ENCODE peak calls at places on chromosome 21, in nine cellular contexts. One of them, this sample, is unnamed.

GRCh38 chr21:43303240-43304178 is 123.4 kb downstream of the SIK1 start:
- DNase-seq in RPMI8226: no peak
- DNase-seq in anterior cingulate cortex: no peak
- DNase-seq in GM20000: no peak
- DNase-seq in stimulated activated CD8-positive, alpha-beta memory T cell treated with anti-CD3 and anti-CD28 coated beads, Interleukin-12 subunit alpha, Interleukin-12 subunit beta, amount 100 ng/mL, for 4 hours: no peak
- DNase-seq in neural crest cell: no peak
- DNase-seq in HT1080: no peak
- DNase-seq in brain microvascular endothelial cell: no peak
- DNase-seq in EL: no peak
- DNase-seq in this sample: no peak

GRCh38 chr21:31136891-31137290 is 98.6 kb upstream of the KRTAP19-8 start:
- DNase-seq in RPMI8226: peak; percentile 60
- DNase-seq in anterior cingulate cortex: no peak
- DNase-seq in GM20000: peak; percentile 19
- DNase-seq in stimulated activated CD8-positive, alpha-beta memory T cell treated with anti-CD3 and anti-CD28 coated beads, Interleukin-12 subunit alpha, Interleukin-12 subunit beta, amount 100 ng/mL, for 4 hours: no peak
- DNase-seq in neural crest cell: no peak
- DNase-seq in HT1080: no peak
- DNase-seq in brain microvascular endothelial cell: peak; percentile 83
- DNase-seq in EL: no peak
- DNase-seq in this sample: no peak

GRCh38 chr21:46183910-46184624 is at the start of gene SPATC1L:
- DNase-seq in RPMI8226: peak; percentile 49
- DNase-seq in anterior cingulate cortex: no peak
- DNase-seq in GM20000: peak; percentile 90
- DNase-seq in stimulated activated CD8-positive, alpha-beta memory T cell treated with anti-CD3 and anti-CD28 coated beads, Interleukin-12 subunit alpha, Interleukin-12 subunit beta, amount 100 ng/mL, for 4 hours: peak; percentile 28
- DNase-seq in neural crest cell: peak; percentile 51
- DNase-seq in HT1080: peak; percentile 43
- DNase-seq in brain microvascular endothelial cell: peak; percentile 61
- DNase-seq in EL: peak; percentile 58
- DNase-seq in this sample: peak; percentile 48

GRCh38 chr21:26845066-26845749 is at the start of gene ADAMTS1:
- DNase-seq in RPMI8226: peak; percentile 42
- DNase-seq in anterior cingulate cortex: peak; percentile 96
- DNase-seq in GM20000: no peak
- DNase-seq in stimulated activated CD8-positive, alpha-beta memory T cell treated with anti-CD3 and anti-CD28 coated beads, Interleukin-12 subunit alpha, Interleukin-12 subunit beta, amount 100 ng/mL, for 4 hours: no peak
- DNase-seq in neural crest cell: peak; percentile 94
- DNase-seq in HT1080: no peak
- DNase-seq in brain microvascular endothelial cell: peak; percentile 75
- DNase-seq in EL: peak; percentile 94
- DNase-seq in this sample: no peak

GRCh38 chr21:35408401-35408800 is 359.3 kb upstream of the RUNX1 start:
- DNase-seq in RPMI8226: no peak
- DNase-seq in anterior cingulate cortex: no peak
- DNase-seq in GM20000: no peak
- DNase-seq in stimulated activated CD8-positive, alpha-beta memory T cell treated with anti-CD3 and anti-CD28 coated beads, Interleukin-12 subunit alpha, Interleukin-12 subunit beta, amount 100 ng/mL, for 4 hours: no peak
- DNase-seq in neural crest cell: no peak
- DNase-seq in HT1080: peak; percentile 34
- DNase-seq in brain microvascular endothelial cell: no peak
- DNase-seq in EL: peak; percentile 57
- DNase-seq in this sample: no peak

GRCh38 chr21:44376606-44377005 is 23.2 kb downstream of the TRPM2 start:
- DNase-seq in RPMI8226: no peak
- DNase-seq in anterior cingulate cortex: no peak
- DNase-seq in GM20000: no peak
- DNase-seq in stimulated activated CD8-positive, alpha-beta memory T cell treated with anti-CD3 and anti-CD28 coated beads, Interleukin-12 subunit alpha, Interleukin-12 subunit beta, amount 100 ng/mL, for 4 hours: no peak
- DNase-seq in neural crest cell: no peak
- DNase-seq in HT1080: no peak
- DNase-seq in brain microvascular endothelial cell: no peak
- DNase-seq in EL: no peak
- DNase-seq in this sample: no peak

GRCh38 chr21:46599251-46599572 is 5.7 kb downstream of the S100B start:
- DNase-seq in RPMI8226: no peak
- DNase-seq in anterior cingulate cortex: no peak
- DNase-seq in GM20000: peak; percentile 16
- DNase-seq in stimulated activated CD8-positive, alpha-beta memory T cell treated with anti-CD3 and anti-CD28 coated beads, Interleukin-12 subunit alpha, Interleukin-12 subunit beta, amount 100 ng/mL, for 4 hours: no peak
- DNase-seq in neural crest cell: peak; percentile 46
- DNase-seq in HT1080: peak; percentile 46
- DNase-seq in brain microvascular endothelial cell: peak; percentile 91
- DNase-seq in EL: peak; percentile 81
- DNase-seq in this sample: no peak

GRCh38 chr21:39720126-39720778 is 24.7 kb upstream of the IGSF5 start:
- DNase-seq in RPMI8226: no peak
- DNase-seq in anterior cingulate cortex: no peak
- DNase-seq in GM20000: no peak
- DNase-seq in stimulated activated CD8-positive, alpha-beta memory T cell treated with anti-CD3 and anti-CD28 coated beads, Interleukin-12 subunit alpha, Interleukin-12 subunit beta, amount 100 ng/mL, for 4 hours: no peak
- DNase-seq in neural crest cell: no peak
- DNase-seq in HT1080: peak; percentile 15
- DNase-seq in brain microvascular endothelial cell: no peak
- DNase-seq in EL: peak; percentile 2
- DNase-seq in this sample: no peak

GRCh38 chr21:43868461-43868860 is 3.4 kb downstream of the AGPAT3 start:
- DNase-seq in RPMI8226: no peak
- DNase-seq in anterior cingulate cortex: no peak
- DNase-seq in GM20000: no peak
- DNase-seq in stimulated activated CD8-positive, alpha-beta memory T cell treated with anti-CD3 and anti-CD28 coated beads, Interleukin-12 subunit alpha, Interleukin-12 subunit beta, amount 100 ng/mL, for 4 hours: no peak
- DNase-seq in neural crest cell: no peak
- DNase-seq in HT1080: no peak
- DNase-seq in brain microvascular endothelial cell: no peak
- DNase-seq in EL: no peak
- DNase-seq in this sample: no peak

GRCh38 chr21:46594276-46594675 is 10.6 kb downstream of the S100B start:
- DNase-seq in RPMI8226: peak; percentile 32
- DNase-seq in anterior cingulate cortex: no peak
- DNase-seq in GM20000: no peak
- DNase-seq in stimulated activated CD8-positive, alpha-beta memory T cell treated with anti-CD3 and anti-CD28 coated beads, Interleukin-12 subunit alpha, Interleukin-12 subunit beta, amount 100 ng/mL, for 4 hours: no peak
- DNase-seq in neural crest cell: no peak
- DNase-seq in HT1080: no peak
- DNase-seq in brain microvascular endothelial cell: no peak
- DNase-seq in EL: no peak
- DNase-seq in this sample: no peak

GRCh38 chr21:38032402-38032801 is 116.1 kb upstream of the KCNJ6 start:
- DNase-seq in RPMI8226: no peak
- DNase-seq in anterior cingulate cortex: no peak
- DNase-seq in GM20000: no peak
- DNase-seq in stimulated activated CD8-positive, alpha-beta memory T cell treated with anti-CD3 and anti-CD28 coated beads, Interleukin-12 subunit alpha, Interleukin-12 subunit beta, amount 100 ng/mL, for 4 hours: no peak
- DNase-seq in neural crest cell: no peak
- DNase-seq in HT1080: no peak
- DNase-seq in brain microvascular endothelial cell: no peak
- DNase-seq in EL: no peak
- DNase-seq in this sample: no peak

GRCh38 chr21:26085100-26085499 is 85.5 kb downstream of the APP start:
- DNase-seq in RPMI8226: no peak
- DNase-seq in anterior cingulate cortex: no peak
- DNase-seq in GM20000: no peak
- DNase-seq in stimulated activated CD8-positive, alpha-beta memory T cell treated with anti-CD3 and anti-CD28 coated beads, Interleukin-12 subunit alpha, Interleukin-12 subunit beta, amount 100 ng/mL, for 4 hours: no peak
- DNase-seq in neural crest cell: no peak
- DNase-seq in HT1080: no peak
- DNase-seq in brain microvascular endothelial cell: no peak
- DNase-seq in EL: no peak
- DNase-seq in this sample: no peak

GRCh38 chr21:15549671-15550070 is 180.1 kb upstream of the USP25 start:
- DNase-seq in RPMI8226: no peak
- DNase-seq in anterior cingulate cortex: no peak
- DNase-seq in GM20000: no peak
- DNase-seq in stimulated activated CD8-positive, alpha-beta memory T cell treated with anti-CD3 and anti-CD28 coated beads, Interleukin-12 subunit alpha, Interleukin-12 subunit beta, amount 100 ng/mL, for 4 hours: no peak
- DNase-seq in neural crest cell: no peak
- DNase-seq in HT1080: no peak
- DNase-seq in brain microvascular endothelial cell: peak; percentile 51
- DNase-seq in EL: peak; percentile 73
- DNase-seq in this sample: no peak

GRCh38 chr21:18000961-18001522 is 181.9 kb upstream of the C21orf91 start:
- DNase-seq in RPMI8226: no peak
- DNase-seq in anterior cingulate cortex: no peak
- DNase-seq in GM20000: no peak
- DNase-seq in stimulated activated CD8-positive, alpha-beta memory T cell treated with anti-CD3 and anti-CD28 coated beads, Interleukin-12 subunit alpha, Interleukin-12 subunit beta, amount 100 ng/mL, for 4 hours: no peak
- DNase-seq in neural crest cell: no peak
- DNase-seq in HT1080: no peak
- DNase-seq in brain microvascular endothelial cell: no peak
- DNase-seq in EL: no peak
- DNase-seq in this sample: no peak

GRCh38 chr21:42495765-42496119 is 282 bp downstream of the RSPH1 start:
- DNase-seq in RPMI8226: no peak
- DNase-seq in anterior cingulate cortex: no peak
- DNase-seq in GM20000: no peak
- DNase-seq in stimulated activated CD8-positive, alpha-beta memory T cell treated with anti-CD3 and anti-CD28 coated beads, Interleukin-12 subunit alpha, Interleukin-12 subunit beta, amount 100 ng/mL, for 4 hours: no peak
- DNase-seq in neural crest cell: no peak
- DNase-seq in HT1080: no peak
- DNase-seq in brain microvascular endothelial cell: no peak
- DNase-seq in EL: no peak
- DNase-seq in this sample: no peak

GRCh38 chr21:44370027-44370735 is 16.8 kb downstream of the TRPM2 start:
- DNase-seq in RPMI8226: no peak
- DNase-seq in anterior cingulate cortex: no peak
- DNase-seq in GM20000: no peak
- DNase-seq in stimulated activated CD8-positive, alpha-beta memory T cell treated with anti-CD3 and anti-CD28 coated beads, Interleukin-12 subunit alpha, Interleukin-12 subunit beta, amount 100 ng/mL, for 4 hours: no peak
- DNase-seq in neural crest cell: peak; percentile 45
- DNase-seq in HT1080: peak; percentile 46
- DNase-seq in brain microvascular endothelial cell: peak; percentile 2
- DNase-seq in EL: peak; percentile 60
- DNase-seq in this sample: no peak